ENCODE peak calls at places on chromosomes 7 and 10, in ten cellular contexts. J, N, O, G, W, I, R, V, H and T are unnamed samples.

GRCh38 chr7:44966731-44967538 is 11.9 kb downstream of the MYO1G start:
- DNase-seq in O (no peak), I (no peak), G (no peak), J (no peak), W (no peak), R (no peak), V (no peak), N (no peak), H (no peak), T (no peak)

GRCh38 chr7:132226626-132227290 is 349.5 kb downstream of the PLXNA4 start:
- DNase-seq in O (no peak), N (no peak), R (no peak), H (no peak), G (no peak), V (no peak), I (no peak), J (no peak), W (no peak), T (no peak)

GRCh38 chr7:1692500-1693418 is 22.7 kb downstream of the ELFN1 start:
- DNase-seq in H (no peak), N (no peak), V (no peak), O (no peak), G (no peak), J (no peak), W (no peak), R (peak; percentile 3), I (no peak), T (no peak)

GRCh38 chr7:30888783-30889182 is 22.9 kb upstream of the AQP1 start:
- DNase-seq in H (peak; percentile 47), J (peak; percentile 62), O (peak; percentile 95), R (no peak), G (peak; percentile 85), I (no peak), V (no peak), N (no peak), W (no peak), T (peak; percentile 42)

GRCh38 chr10:110392121-110392859 is 87.6 kb upstream of the SMNDC1 start:
- DNase-seq in R (no peak), G (no peak), V (no peak), J (no peak), I (no peak), W (no peak), N (no peak), O (no peak), H (no peak), T (no peak)

GRCh38 chr10:62373995-62374861 is at the start of gene ZNF365:
- DNase-seq in G (peak; percentile 37), N (peak; percentile 18), J (peak; percentile 18), W (peak; percentile 84), O (peak; percentile 22), V (no peak), I (no peak), H (peak; percentile 14), R (no peak), T (peak; percentile 56)

GRCh38 chr7:149284850-149285580 is 23.0 kb downstream of the ZNF783 start:
- DNase-seq in G (peak; percentile 89), I (peak; percentile 99), W (peak; percentile 97), H (peak; percentile 98), V (peak; percentile 97), O (peak; percentile 80), N (peak; percentile 97), R (peak; percentile 99), J (peak; percentile 87), T (peak; percentile 99)

GRCh38 chr7:22255834-22256233 is 101.1 kb downstream of the RAPGEF5 start:
- DNase-seq in J (no peak), W (peak; percentile 18), V (no peak), G (no peak), R (peak; percentile 62), I (no peak), O (no peak), N (no peak), H (peak; percentile 85), T (peak; percentile 9)

GRCh38 chr7:116809636-116810266 is 52.6 kb upstream of the CAPZA2 start:
- DNase-seq in I (no peak), H (peak; percentile 57), J (peak; percentile 77), N (no peak), R (no peak), O (peak; percentile 75), V (no peak), W (peak; percentile 80), G (peak; percentile 80), T (peak; percentile 57)

GRCh38 chr10:75982611-75983369 is 551.4 kb downstream of the LRMDA start:
- DNase-seq in G (no peak), R (peak; percentile 34), W (no peak), J (peak; percentile 22), V (no peak), H (peak; percentile 60), O (peak; percentile 76), I (no peak), N (no peak), T (no peak)

GRCh38 chr10:71850745-71851629 is at the start of gene PSAP:
- DNase-seq in R (peak; percentile 100), V (peak; percentile 99), H (peak; percentile 99), N (peak; percentile 98), O (peak; percentile 96), I (peak; percentile 99), W (peak; percentile 99), G (peak; percentile 98), J (peak; percentile 99), T (peak; percentile 100)

GRCh38 chr10:123506455-123506854 is 159.7 kb upstream of the GPR26 start:
- DNase-seq in G (no peak), W (no peak), R (no peak), I (no peak), V (no peak), H (no peak), O (no peak), N (no peak), J (no peak), T (no peak)

GRCh38 chr7:84022686-84023308 is 171.8 kb downstream of the SEMA3A start:
- DNase-seq in I (peak; percentile 19), H (no peak), N (no peak), O (no peak), V (no peak), W (no peak), R (peak; percentile 28), J (peak; percentile 25), G (no peak), T (no peak)

GRCh38 chr7:112484671-112485097 is 3.9 kb downstream of the LSMEM1 start:
- DNase-seq in R (no peak), O (peak; percentile 97), G (peak; percentile 86), H (peak; percentile 26), I (no peak), W (no peak), V (no peak), J (peak; percentile 72), N (no peak), T (no peak)

GRCh38 chr10:6401562-6402348 is 178.3 kb downstream of the PRKCQ start:
- DNase-seq in I (peak; percentile 73), G (peak; percentile 94), J (peak; percentile 90), N (peak; percentile 40), O (peak; percentile 91), H (peak; percentile 91), V (peak; percentile 67), R (peak; percentile 81), W (peak; percentile 92), T (peak; percentile 78)
- TF ChIP-seq CTCF in I (peak; percentile 67), G (peak; percentile 71), J (peak; percentile 72), N (peak; percentile 70), O (peak; percentile 84), H (peak; percentile 94), V (peak; percentile 43), R (peak; percentile 56), W (peak; percentile 90), T (peak; percentile 67)

GRCh38 chr10:78937800-78938694 is 130.7 kb upstream of the ZMIZ1 start:
- DNase-seq in J (no peak), R (no peak), W (no peak), G (peak; percentile 38), N (no peak), O (no peak), H (no peak), V (no peak), I (no peak), T (peak; percentile 33)
- TF ChIP-seq CTCF in J (no peak), R (no peak), W (no peak), G (no peak), N (no peak), O (no peak), H (no peak), V (no peak), I (no peak), T (no peak)

GRCh38 chr7:55438085-55438764 is 73.1 kb downstream of the LANCL2 start:
- DNase-seq in I (no peak), R (no peak), W (no peak), N (no peak), G (no peak), H (no peak), O (no peak), V (no peak), J (no peak), T (no peak)

GRCh38 chr7:55437375-55437774 is 72.2 kb downstream of the LANCL2 start:
- DNase-seq in R (no peak), H (no peak), V (no peak), N (no peak), J (no peak), W (no peak), G (no peak), I (no peak), O (no peak), T (no peak)

GRCh38 chr7:55432937-55433784 is 68.0 kb downstream of the LANCL2 start:
- DNase-seq in O (peak; percentile 47), N (no peak), R (no peak), J (peak; percentile 55), W (peak; percentile 57), V (no peak), G (peak; percentile 44), I (no peak), H (no peak), T (peak; percentile 51)

GRCh38 chr7:55436457-55436856 is 71.3 kb downstream of the LANCL2 start:
- DNase-seq in W (no peak), V (no peak), I (no peak), H (no peak), G (no peak), N (no peak), O (no peak), R (no peak), J (no peak), T (no peak)

DNA sequence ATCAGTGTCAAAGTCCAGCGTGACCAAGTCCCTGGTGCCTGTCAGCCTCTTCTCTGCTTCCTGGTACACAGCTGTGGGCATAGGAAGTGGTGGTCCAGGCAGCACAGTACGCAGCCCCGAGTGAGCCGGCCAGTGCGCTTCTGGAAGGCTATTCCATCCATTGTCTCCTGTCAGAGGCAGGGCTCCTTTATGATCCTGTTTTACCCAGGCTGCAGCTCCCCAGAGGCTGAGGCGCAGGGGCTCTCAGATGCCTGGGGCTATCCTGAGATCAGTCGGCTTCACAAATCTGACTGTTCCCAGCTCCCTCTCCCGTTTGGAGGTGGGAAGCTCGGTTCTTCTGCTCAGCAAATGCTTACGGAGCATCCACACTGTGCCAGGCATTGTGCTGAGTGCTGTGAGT is 70.3 kb downstream of the LANCL2 start:
- DNase-seq in O (no peak), J (no peak), W (no peak), G (no peak), R (no peak), I (no peak), V (no peak), N (no peak), H (no peak), T (no peak)
- TF ChIP-seq CTCF in O (no peak), J (no peak), W (no peak), G (no peak), R (no peak), I (no peak), V (no peak), N (no peak), H (no peak), T (no peak)

DNA sequence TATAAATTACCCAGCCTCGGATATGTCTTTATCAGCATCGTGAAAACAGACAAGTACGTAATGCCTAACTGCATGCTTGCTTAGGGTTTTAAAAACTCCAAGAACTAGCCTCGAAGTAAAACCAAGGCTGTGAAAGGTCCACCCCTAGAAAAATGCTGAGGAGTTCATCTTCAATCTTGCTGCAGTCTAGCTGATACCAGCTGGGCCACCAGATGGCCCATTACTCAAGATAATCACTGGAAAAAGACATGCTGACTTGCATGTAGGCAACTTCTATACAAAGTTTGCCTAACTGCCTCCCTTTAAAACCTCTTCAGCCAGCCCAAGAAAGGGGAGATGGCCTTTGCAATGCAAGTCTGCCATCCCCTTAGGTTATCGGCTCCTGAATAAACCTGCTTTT is 614.1 kb downstream of the GALNT17 start:
- DNase-seq in V (no peak), I (no peak), N (no peak), H (no peak), O (peak; percentile 2), W (peak; percentile 16), G (no peak), J (no peak), R (no peak), T (no peak)
- TF ChIP-seq CTCF in V (no peak), I (no peak), N (no peak), H (no peak), O (no peak), W (peak; percentile 22), G (no peak), J (no peak), R (no peak), T (no peak)